ENCODE peak calls at places on chromosomes 7 and 10, in six cellular contexts. O, Z, I, N, J and K are unnamed samples.

GRCh38 chr10:119498889-119499864 is 43.3 kb downstream of the RGS10 start:
- DNase-seq in O (no peak), Z (no peak), I (no peak), N (no peak), J (no peak), K (no peak)

GRCh38 chr10:89207181-89207800 is at the start of gene CH25H:
- DNase-seq in O (no peak), Z (peak; percentile 85), I (no peak), N (peak; percentile 84), J (peak; percentile 88), K (peak; percentile 42)

GRCh38 chr7:30562498-30562897 is 32.2 kb upstream of the GARS1 start:
- DNase-seq in O (no peak), Z (no peak), I (no peak), N (no peak), J (no peak), K (no peak)

GRCh38 chr7:129845178-129845971 is 107.4 kb downstream of the UBE2H start:
- DNase-seq in O (peak; percentile 73), Z (no peak), I (no peak), N (no peak), J (no peak), K (no peak)

GRCh38 chr7:95335093-95335492 is 10.8 kb upstream of the PON1 start:
- DNase-seq in O (no peak), Z (no peak), I (no peak), N (no peak), J (no peak), K (no peak)

GRCh38 chr10:83959330-83959729 is 180.0 kb upstream of the GHITM start:
- DNase-seq in O (no peak), Z (no peak), I (no peak), N (no peak), J (no peak), K (no peak)

GRCh38 chr10:116772901-116773300 is 30.5 kb upstream of the HSPA12A start:
- DNase-seq in O (no peak), Z (no peak), I (no peak), N (no peak), J (no peak), K (no peak)

GRCh38 chr7:469591-469961 is 50.1 kb downstream of the PDGFA start:
- DNase-seq in O (no peak), Z (no peak), I (no peak), N (peak; percentile 4), J (peak; percentile 29), K (no peak)

GRCh38 chr7:4861673-4862072 is at the start of gene PAPOLB:
- DNase-seq in O (no peak), Z (no peak), I (no peak), N (peak; percentile 63), J (no peak), K (no peak)

GRCh38 chr10:112955736-112956421 is 5.8 kb downstream of the TCF7L2 start:
- DNase-seq in O (no peak), Z (no peak), I (no peak), N (no peak), J (no peak), K (no peak)

GRCh38 chr10:89846276-89846630 is 144.9 kb downstream of the KIF20B start:
- DNase-seq in O (no peak), Z (no peak), I (no peak), N (no peak), J (no peak), K (no peak)

GRCh38 chr10:71351628-71352319 is 32.7 kb downstream of the SLC29A3 start:
- DNase-seq in O (no peak), Z (peak; percentile 25), I (no peak), N (peak; percentile 48), J (no peak), K (no peak)

GRCh38 chr10:78510566-78511323 is 477.1 kb downstream of the RPS24 start:
- DNase-seq in O (no peak), Z (no peak), I (no peak), N (peak; percentile 64), J (no peak), K (no peak)

GRCh38 chr7:468681-469590 is 50.7 kb downstream of the PDGFA start:
- DNase-seq in O (peak; percentile 49), Z (no peak), I (no peak), N (peak; percentile 19), J (peak; percentile 27), K (no peak)

GRCh38 chr7:134553976-134554375 is 5.1 kb downstream of the AKR1B15 start:
- DNase-seq in O (no peak), Z (no peak), I (no peak), N (no peak), J (no peak), K (no peak)

GRCh38 chr10:121450247-121450646 is 148.0 kb downstream of the FGFR2 start:
- DNase-seq in O (no peak), Z (no peak), I (no peak), N (no peak), J (no peak), K (no peak)

GRCh38 chr7:23404546-23405239 is 65.6 kb downstream of the IGF2BP3 start:
- DNase-seq in O (no peak), Z (no peak), I (no peak), N (no peak), J (no peak), K (no peak)

GRCh38 chr10:132957981-132958885 is 15.9 kb upstream of the CFAP46 start:
- DNase-seq in O (no peak), Z (no peak), I (no peak), N (no peak), J (no peak), K (no peak)

GRCh38 chr7:136654406-136654805 is 214.0 kb upstream of the CHRM2 start:
- DNase-seq in O (no peak), Z (no peak), I (no peak), N (no peak), J (no peak), K (no peak)

GRCh38 chr10:114304017-114304565 is 65.0 kb downstream of the VWA2 start:
- DNase-seq in O (peak; percentile 83), Z (peak; percentile 88), I (peak; percentile 13), N (peak; percentile 87), J (peak; percentile 81), K (peak; percentile 77)

GRCh38 chr7:19117870-19118608 is 603 bp upstream of the TWIST1 start:
- DNase-seq in O (no peak), Z (no peak), I (no peak), N (peak; percentile 22), J (no peak), K (no peak)

GRCh38 chr7:84196007-84196551 is 1.5 kb upstream of the SEMA3A start:
- DNase-seq in O (peak; percentile 28), Z (no peak), I (no peak), N (no peak), J (no peak), K (no peak)

GRCh38 chr7:28406192-28406591 is 6.1 kb upstream of the CREB5 start:
- DNase-seq in O (no peak), Z (no peak), I (no peak), N (no peak), J (no peak), K (no peak)